ENCODE peak calls at places on chromosomes 2 and 18, in nine cellular contexts. J is A549, X is psoas muscle, G is right lobe of liver, R is upper lobe of left lung, T is heart right ventricle, Y is mucosa of descending colon, S is hepatocyte, I is tibial artery. W is an unnamed sample.

GRCh38 chr2:230582851-230583283 is 129.8 kb upstream of the CAB39 start:
- DNase-seq in J (no peak), X (no peak), G (no peak), R (no peak), T (no peak), Y (no peak), S (no peak), I (no peak), W (peak; percentile 13)

GRCh38 chr2:144567745-144568144 is 47.8 kb upstream of the ZEB2 start:
- DNase-seq in J (no peak), X (no peak), G (no peak), R (no peak), T (no peak), Y (no peak), S (no peak), I (no peak), W (no peak)

GRCh38 chr18:59024829-59025228 is 114.9 kb upstream of the SEC11C start:
- DNase-seq in J (no peak), X (no peak), G (no peak), R (no peak), T (peak; percentile 51), Y (no peak), S (no peak), I (peak; percentile 82), W (no peak)

GRCh38 chr2:72330673-72331072 is 183.0 kb upstream of the CYP26B1 start:
- DNase-seq in J (no peak), X (no peak), G (no peak), R (no peak), T (no peak), Y (no peak), S (peak; percentile 8), I (no peak), W (no peak)

GRCh38 chr2:71503827-71504226 is 50.5 kb downstream of the DYSF start:
- DNase-seq in J (no peak), X (peak; percentile 41), G (no peak), R (no peak), T (peak; percentile 76), Y (no peak), S (no peak), I (peak; percentile 50), W (no peak)

GRCh38 chr2:159661286-159661685 is 44.9 kb upstream of the BAZ2B start:
- DNase-seq in J (no peak), X (no peak), G (no peak), R (no peak), T (no peak), Y (no peak), S (no peak), I (no peak), W (no peak)

GRCh38 chr18:74387362-74387761 is 69.7 kb downstream of the DIPK1C start:
- DNase-seq in J (no peak), X (no peak), G (no peak), R (no peak), T (no peak), Y (no peak), S (no peak), I (no peak), W (no peak)

GRCh38 chr2:190972846-190973245 is 41.1 kb downstream of the STAT1 start:
- DNase-seq in J (no peak), X (no peak), G (no peak), R (no peak), T (no peak), Y (no peak), S (no peak), I (no peak), W (no peak)

GRCh38 chr2:42021490-42021889 is 26.3 kb upstream of the PKDCC start:
- DNase-seq in J (peak; percentile 25), X (peak; percentile 61), G (no peak), R (no peak), T (peak; percentile 21), Y (no peak), S (peak; percentile 58), I (no peak), W (no peak)

GRCh38 chr2:241844831-241845578 is 13.7 kb downstream of the PDCD1 start:
- DNase-seq in J (no peak), X (no peak), G (no peak), R (no peak), T (no peak), Y (no peak), S (no peak), I (no peak), W (no peak)

GRCh38 chr2:53751728-53752127 is 15.9 kb upstream of the CHAC2 start:
- DNase-seq in J (no peak), X (no peak), G (no peak), R (no peak), T (no peak), Y (no peak), S (no peak), I (no peak), W (no peak)

GRCh38 chr2:100142393-100142792 is at the start of gene AFF3:
- DNase-seq in J (no peak), X (no peak), G (no peak), R (no peak), T (peak; percentile 11), Y (peak; percentile 31), S (no peak), I (no peak), W (no peak)

GRCh38 chr2:29209551-29209950 is 94.3 kb downstream of the CLIP4 start:
- DNase-seq in J (no peak), X (no peak), G (no peak), R (no peak), T (no peak), Y (no peak), S (no peak), I (no peak), W (no peak)

GRCh38 chr2:235170016-235170415 is 218.2 kb downstream of the SH3BP4 start:
- DNase-seq in J (peak; percentile 34), X (no peak), G (no peak), R (no peak), T (no peak), Y (no peak), S (no peak), I (no peak), W (no peak)

GRCh38 chr2:171957061-171957460 is 34.8 kb downstream of the HAT1 start:
- DNase-seq in J (peak; percentile 16), X (no peak), G (no peak), R (no peak), T (no peak), Y (peak; percentile 11), S (no peak), I (no peak), W (no peak)

GRCh38 chr2:3223080-3223923 is 154.3 kb downstream of the EIPR1 start:
- DNase-seq in J (no peak), X (no peak), G (peak; percentile 39), R (no peak), T (no peak), Y (peak; percentile 11), S (no peak), I (no peak), W (no peak)

GRCh38 chr2:104853401-104853925 is 452 bp upstream of the POU3F3 start:
- DNase-seq in J (no peak), X (no peak), G (no peak), R (no peak), T (no peak), Y (no peak), S (no peak), I (no peak), W (no peak)
- H3K4me3 ChIP-seq in J (peak overlapping the region; percentile 44), X (peak overlapping the region; percentile 56), G (no peak overlapping the region), R (peak overlapping the region; percentile 48), T (peak overlapping the region; percentile 46), Y (no peak overlapping the region), S (no peak overlapping the region), I (peak overlapping the region; percentile 47), W (no peak overlapping the region)

DNA sequence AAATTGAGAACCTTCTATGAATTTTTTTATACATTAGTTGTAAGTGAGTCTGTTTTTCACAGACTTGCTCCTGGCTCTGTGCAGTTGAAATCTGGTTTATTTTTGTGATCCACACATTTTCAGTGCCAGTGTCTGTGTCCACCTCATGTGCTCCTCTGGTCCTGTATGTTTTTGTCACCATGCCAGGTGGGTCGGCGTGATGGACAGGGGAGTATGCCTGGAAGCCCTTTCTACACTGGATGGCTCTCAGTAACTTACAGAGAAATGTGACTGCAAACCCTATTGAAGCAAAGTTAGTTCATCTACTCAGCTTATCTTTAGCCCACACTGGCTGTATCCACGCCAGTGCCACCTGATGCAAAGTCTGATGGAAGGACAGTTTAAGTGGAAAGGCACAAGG is 4.2 kb downstream of the IMPA2 start:
- DNase-seq in J (no peak), X (no peak), G (no peak), R (no peak), T (no peak), Y (no peak), S (no peak), I (peak; percentile 11), W (no peak)
- H3K4me1 ChIP-seq in J (peaks cover 53% of the 10 kb centered on the region), X (peaks cover 57% of the 10 kb centered on the region), G (peaks cover 28% of the 10 kb centered on the region), R (peaks cover 53% of the 10 kb centered on the region), T (peaks cover 64% of the 10 kb centered on the region), Y (peaks cover 25% of the 10 kb centered on the region), S (peaks cover 16% of the 10 kb centered on the region), I (peaks cover 3% of the 10 kb centered on the region), W (peaks cover 15% of the 10 kb centered on the region)

GRCh38 chr2:31886700-31887099 is 124.1 kb downstream of the MEMO1 start:
- DNase-seq in J (peak; percentile 52), X (no peak), G (no peak), R (no peak), T (no peak), Y (peak; percentile 3), S (peak; percentile 11), I (no peak), W (no peak)
- TF ChIP-seq CTCF in J (peak; percentile 40), X (peak; percentile 15), G (peak; percentile 18), R (no peak), T (no peak), Y (no peak), S (peak; percentile 30), I (no peak), W (no peak)

GRCh38 chr2:156864753-156865152 is 392.8 kb upstream of the GALNT5 start:
- DNase-seq in J (no peak), X (no peak), G (no peak), R (no peak), T (no peak), Y (no peak), S (no peak), I (no peak), W (no peak)
- H3K4me3 ChIP-seq in J (no peak overlapping the region), X (no peak overlapping the region), G (no peak overlapping the region), R (no peak overlapping the region), T (no peak overlapping the region), Y (no peak overlapping the region), S (no peak overlapping the region), I (no peak overlapping the region), W (no peak overlapping the region)

W was measured in keratinocyte.